ENCODE peak calls at places on chromosomes 16 and 17, in seven cellular contexts. X, B, E, U, F, I and N are unnamed samples.

GRCh38 chr16:8622315-8622656 is 788 bp downstream of the METTL22 start:
- DNase-seq in X (no peak), E (no peak), B (no peak), F (no peak), U (no peak), I (no peak), N (no peak)

GRCh38 chr17:72388765-72389473 is 268.1 kb downstream of the SOX9 start:
- DNase-seq in X (no peak), U (no peak), E (no peak), F (no peak), I (no peak), B (no peak), N (no peak)

GRCh38 chr16:11914210-11914758 is 1.5 kb downstream of the GSPT1 start:
- DNase-seq in I (no peak), B (no peak), X (no peak), F (no peak), E (no peak), U (no peak), N (no peak)

GRCh38 chr17:409848-410673 is 57.5 kb upstream of the RPH3AL start:
- DNase-seq in I (peak; percentile 100), B (peak; percentile 99), E (peak; percentile 97), U (peak; percentile 100), X (peak; percentile 100), F (peak; percentile 94), N (peak; percentile 99)

GRCh38 chr17:82931696-82932060 is 91.9 kb upstream of the ZNF750 start:
- DNase-seq in I (peak; percentile 59), U (peak; percentile 26), B (peak; percentile 69), F (no peak), E (peak; percentile 40), X (peak; percentile 34), N (peak; percentile 16)

GRCh38 chr17:62064791-62065563 is at the start of gene MED13:
- DNase-seq in U (peak; percentile 81), B (peak; percentile 67), X (peak; percentile 71), F (no peak), I (peak; percentile 69), E (no peak), N (no peak)

GRCh38 chr17:41516828-41517283 is 1.8 kb downstream of the KRT15 start:
- DNase-seq in I (no peak), E (no peak), B (no peak), F (no peak), X (no peak), U (peak; percentile 69), N (no peak)

GRCh38 chr16:2981899-2982250 is 1.6 kb upstream of the PKMYT1 start:
- DNase-seq in I (no peak), E (no peak), U (no peak), X (no peak), B (no peak), F (no peak), N (no peak)

GRCh38 chr17:63549289-63549945 is 860 bp upstream of the DCAF7 start:
- DNase-seq in B (no peak), X (no peak), F (no peak), I (no peak), E (no peak), U (no peak), N (no peak)

GRCh38 chr17:34095101-34095500 is 160.0 kb upstream of the CCL2 start:
- DNase-seq in X (no peak), F (no peak), U (no peak), B (no peak), I (no peak), E (no peak), N (no peak)

GRCh38 chr16:35214840-35215239 is 1755.4 kb downstream of the TP53TG3F start:
- DNase-seq in I (no peak), X (no peak), F (no peak), E (no peak), B (no peak), U (no peak), N (no peak)

GRCh38 chr17:43312011-43312410 is 78.2 kb upstream of the RNU2-1 start:
- DNase-seq in U (no peak), B (no peak), F (no peak), E (no peak), X (no peak), I (no peak), N (no peak)

GRCh38 chr17:48351916-48352332 is 78.1 kb downstream of the SKAP1 start:
- DNase-seq in U (no peak), F (no peak), I (no peak), B (no peak), X (no peak), E (no peak), N (peak; percentile 15)

GRCh38 chr16:71537643-71538042 is 11.4 kb downstream of the CHST4 start:
- DNase-seq in B (peak; percentile 6), E (no peak), I (no peak), U (peak; percentile 32), F (peak; percentile 25), X (peak; percentile 55), N (no peak)

GRCh38 chr17:859461-860195 is 77.5 kb downstream of the MRM3 start:
- DNase-seq in U (no peak), F (no peak), E (no peak), I (no peak), B (peak; percentile 48), X (no peak), N (no peak)

GRCh38 chr16:2663553-2664521 is 18.5 kb upstream of the KCTD5 start:
- DNase-seq in F (no peak), U (no peak), B (no peak), I (no peak), E (no peak), X (peak; percentile 54), N (no peak)

GRCh38 chr17:21524211-21524591 is 148.0 kb downstream of the KCNJ12 start:
- DNase-seq in X (no peak), I (no peak), B (no peak), U (no peak), F (no peak), E (no peak), N (no peak)

GRCh38 chr17:32876414-32877163 is at the start of gene MYO1D:
- DNase-seq in X (peak; percentile 88), F (no peak), B (peak; percentile 52), I (peak; percentile 43), E (no peak), U (peak; percentile 85), N (no peak)

GRCh38 chr17:4998027-4998665 is 396 bp downstream of the KIF1C start:
- DNase-seq in I (peak; percentile 33), X (peak; percentile 23), U (peak; percentile 80), F (no peak), E (no peak), B (peak; percentile 57), N (no peak)

GRCh38 chr16:13136896-13137295 is 235.5 kb downstream of the SHISA9 start:
- DNase-seq in U (no peak), F (no peak), I (no peak), E (no peak), B (no peak), X (no peak), N (no peak)

GRCh38 chr17:78257810-78258322 is 26.4 kb downstream of the TMEM235 start:
- DNase-seq in U (no peak), F (no peak), I (no peak), B (peak; percentile 47), X (no peak), E (no peak), N (no peak)

GRCh38 chr17:2048805-2049204 is 6.1 kb upstream of the HIC1 start:
- DNase-seq in E (no peak), B (no peak), U (no peak), I (no peak), X (no peak), F (no peak), N (no peak)
- H3K4me3 ChIP-seq in E (peak overlapping the region; percentile 55), B (peak overlapping the region; percentile 78), U (no peak overlapping the region), I (peak overlapping the region; percentile 80), X (peak overlapping the region; percentile 81), F (peak overlapping the region; percentile 64), N (peak overlapping the region; percentile 60)

DNA sequence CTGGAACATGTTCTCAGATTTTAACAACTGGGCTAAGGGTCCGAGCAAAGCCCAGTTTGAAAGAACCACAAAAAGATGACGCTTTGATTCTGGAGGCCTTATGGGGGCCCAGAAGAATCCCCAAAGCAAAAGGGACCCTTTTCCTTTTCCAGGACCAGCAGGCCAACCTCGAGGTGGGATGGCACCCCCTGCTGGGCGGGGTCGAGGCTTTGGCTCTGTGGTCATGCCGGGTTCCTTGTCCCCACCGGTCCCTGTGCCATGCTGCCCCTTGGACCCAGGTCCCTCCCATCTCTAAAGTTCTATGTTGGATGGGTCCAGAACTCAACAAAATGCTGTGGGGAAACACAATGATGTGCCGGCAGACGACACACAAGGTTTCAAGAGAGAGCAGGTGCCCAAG is 30.9 kb downstream of the TMEM204 start:
- DNase-seq in F (no peak), I (no peak), U (no peak), E (no peak), X (no peak), B (no peak), N (no peak)
- TF ChIP-seq CTCF in F (no peak), I (peak; percentile 50), U (no peak), E (peak; percentile 29), X (peak; percentile 14), B (peak; percentile 18), N (peak; percentile 47)

DNA sequence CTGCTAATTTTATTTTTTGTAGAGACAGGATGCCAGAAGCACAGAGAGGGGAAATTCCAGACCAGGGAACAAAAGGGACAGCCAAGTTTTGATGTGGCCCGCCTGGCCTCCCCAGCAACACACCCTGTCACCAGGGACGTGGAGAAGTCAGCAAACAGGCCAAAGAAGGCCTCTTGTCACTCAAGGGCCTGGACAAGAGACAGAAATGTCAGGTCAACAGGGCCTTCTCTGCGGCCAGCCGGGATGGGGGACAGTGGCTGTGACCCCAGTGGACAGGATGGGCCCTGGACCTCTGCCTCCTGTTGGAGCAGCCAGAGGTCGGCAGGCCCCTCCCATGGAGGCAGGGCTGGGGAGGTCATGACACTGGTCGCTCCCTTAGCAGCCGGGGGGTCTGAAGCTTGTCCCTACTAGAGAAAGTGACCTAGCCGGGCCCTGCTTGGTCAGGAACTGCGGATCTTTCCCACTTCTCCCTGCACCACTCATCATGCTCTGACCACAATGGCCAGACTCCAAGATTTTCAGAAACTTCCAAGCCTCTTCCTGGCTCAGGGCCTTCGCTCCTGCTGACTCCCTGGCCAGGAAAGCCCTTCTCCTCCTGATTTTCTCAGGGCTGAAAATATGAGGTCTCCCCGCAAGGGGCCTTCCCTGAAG is 9.2 kb upstream of the TVP23A start:
- DNase-seq in E (peak; percentile 40), B (peak; percentile 86), F (no peak), X (peak; percentile 55), I (peak; percentile 86), U (peak; percentile 79), N (peak; percentile 51)
- H3K4me3 ChIP-seq in E (no peak overlapping the region), B (no peak overlapping the region), F (no peak overlapping the region), X (peak overlapping the region; percentile 13), I (no peak overlapping the region), U (no peak overlapping the region), N (no peak overlapping the region)

DNA sequence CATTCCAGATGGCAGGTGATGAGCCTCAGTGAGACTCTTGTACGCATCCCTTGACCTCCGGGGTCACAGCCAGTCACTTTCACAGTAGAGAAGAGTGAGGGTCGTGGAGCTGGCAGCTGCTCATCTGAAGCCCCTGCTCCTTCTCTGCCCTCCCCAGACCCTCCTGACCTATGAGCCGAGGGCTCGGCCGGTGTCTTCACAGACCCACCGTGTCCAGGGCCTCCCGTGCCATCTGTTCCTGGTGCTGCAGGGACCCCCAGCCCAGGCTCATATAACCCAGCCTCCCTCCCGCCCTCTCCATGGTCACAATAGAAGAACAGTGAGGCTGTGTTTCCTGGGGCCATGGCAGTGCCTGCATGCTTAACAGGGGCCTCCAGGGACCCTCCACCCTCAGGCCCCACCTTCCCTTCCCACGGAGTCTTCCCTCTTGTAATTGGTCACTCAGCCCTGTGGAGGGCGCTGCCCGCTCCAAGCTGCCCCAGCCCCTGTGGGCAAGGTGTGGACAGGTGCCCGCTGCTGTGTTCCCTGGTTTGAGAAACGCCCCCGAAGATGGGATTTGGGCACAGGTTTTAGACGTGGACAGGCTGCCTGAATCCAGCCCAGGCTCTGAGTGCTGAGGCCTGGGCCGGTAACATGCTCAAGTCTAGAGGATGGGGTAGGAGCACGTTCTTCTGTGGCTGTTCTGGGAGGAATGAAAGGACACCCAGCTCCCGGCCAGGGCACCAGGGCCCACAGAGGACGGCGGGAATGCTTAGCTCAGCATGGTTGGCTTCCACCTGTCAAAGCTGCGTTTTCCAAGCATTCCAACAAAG is 38.7 kb downstream of the ACSF3 start:
- DNase-seq in I (no peak), E (no peak), X (no peak), U (peak; percentile 2), B (no peak), F (no peak), N (no peak)
- TF ChIP-seq CTCF in I (no peak), E (peak; percentile 3), X (no peak), U (no peak), B (no peak), F (no peak), N (no peak)